ENCODE peak calls at places on chromosomes 3 and 15, in five cellular contexts. One of them, this sample, is unnamed.
A peak's percentile ranks its signal among the peaks of the same experiment; 100 is the strongest.

GRCh38 chr15:49817100-49817499 is 196.3 kb downstream of the DTWD1 start:
- DNase-seq in HepG2: no peak
- DNase-seq in astrocyte: peak; percentile 49
- DNase-seq in H1: no peak
- DNase-seq in mammary epithelial cell: no peak
- DNase-seq in this sample: no peak

GRCh38 chr3:156412600-156412999 is 142.3 kb downstream of the SSR3 start:
- DNase-seq in HepG2: no peak
- DNase-seq in astrocyte: no peak
- DNase-seq in H1: no peak
- DNase-seq in mammary epithelial cell: no peak
- DNase-seq in this sample: no peak

GRCh38 chr3:123652346-123652984 is 67.6 kb upstream of the HACD2 start:
- DNase-seq in HepG2: peak; percentile 62
- DNase-seq in astrocyte: peak; percentile 34
- DNase-seq in H1: peak; percentile 44
- DNase-seq in mammary epithelial cell: peak; percentile 35
- DNase-seq in this sample: peak; percentile 87

GRCh38 chr3:119257111-119257510 is 16.4 kb upstream of the B4GALT4 start:
- DNase-seq in HepG2: no peak
- DNase-seq in astrocyte: no peak
- DNase-seq in H1: no peak
- DNase-seq in mammary epithelial cell: no peak
- DNase-seq in this sample: no peak

GRCh38 chr15:47624503-47624902 is 92.8 kb upstream of the SEMA6D start:
- DNase-seq in HepG2: no peak
- DNase-seq in astrocyte: no peak
- DNase-seq in H1: no peak
- DNase-seq in mammary epithelial cell: no peak
- DNase-seq in this sample: peak; percentile 9

GRCh38 chr15:65824031-65824743 is 32.1 kb upstream of the DENND4A start:
- DNase-seq in HepG2: peak; percentile 81
- DNase-seq in astrocyte: peak; percentile 33
- DNase-seq in H1: no peak
- DNase-seq in mammary epithelial cell: peak; percentile 59
- DNase-seq in this sample: peak; percentile 69

GRCh38 chr3:195147649-195148121 is 123.3 kb downstream of the XXYLT1 start:
- DNase-seq in HepG2: no peak
- DNase-seq in astrocyte: no peak
- DNase-seq in H1: no peak
- DNase-seq in mammary epithelial cell: no peak
- DNase-seq in this sample: no peak

GRCh38 chr15:67433495-67434099 is 87.3 kb upstream of the C15orf61 start:
- DNase-seq in HepG2: peak; percentile 24
- DNase-seq in astrocyte: peak; percentile 22
- DNase-seq in H1: peak; percentile 7
- DNase-seq in mammary epithelial cell: peak; percentile 39
- DNase-seq in this sample: peak; percentile 67

GRCh38 chr3:131655076-131655685 is 152.4 kb upstream of the MRPL3 start:
- DNase-seq in HepG2: no peak
- DNase-seq in astrocyte: no peak
- DNase-seq in H1: no peak
- DNase-seq in mammary epithelial cell: peak; percentile 71
- DNase-seq in this sample: no peak

GRCh38 chr3:12294885-12295580 is 6.2 kb downstream of the PPARG start:
- DNase-seq in HepG2: no peak
- DNase-seq in astrocyte: peak; percentile 85
- DNase-seq in H1: no peak
- DNase-seq in mammary epithelial cell: peak; percentile 69
- DNase-seq in this sample: peak; percentile 80

GRCh38 chr3:136906725-136907124 is 44.7 kb downstream of the NCK1 start:
- DNase-seq in HepG2: no peak
- DNase-seq in astrocyte: no peak
- DNase-seq in H1: no peak
- DNase-seq in mammary epithelial cell: no peak
- DNase-seq in this sample: no peak

GRCh38 chr3:168885028-168885427 is 778.5 kb downstream of the MECOM start:
- DNase-seq in HepG2: no peak
- DNase-seq in astrocyte: peak; percentile 94
- DNase-seq in H1: no peak
- DNase-seq in mammary epithelial cell: peak; percentile 77
- DNase-seq in this sample: peak; percentile 96

GRCh38 chr3:36172699-36173098 is 207.6 kb upstream of the STAC start:
- DNase-seq in HepG2: no peak
- DNase-seq in astrocyte: no peak
- DNase-seq in H1: no peak
- DNase-seq in mammary epithelial cell: peak; percentile 44
- DNase-seq in this sample: peak; percentile 55

GRCh38 chr3:24018784-24019570 is 73.9 kb downstream of the NR1D2 start:
- DNase-seq in HepG2: no peak
- DNase-seq in astrocyte: no peak
- DNase-seq in H1: no peak
- DNase-seq in mammary epithelial cell: peak; percentile 88
- DNase-seq in this sample: no peak

GRCh38 chr3:127749787-127750225 is 72.5 kb downstream of the MGLL start:
- DNase-seq in HepG2: no peak
- DNase-seq in astrocyte: no peak
- DNase-seq in H1: no peak
- DNase-seq in mammary epithelial cell: no peak
- DNase-seq in this sample: no peak

GRCh38 chr3:9192238-9192637 is 57.2 kb downstream of the SRGAP3 start:
- DNase-seq in HepG2: peak; percentile 21
- DNase-seq in astrocyte: no peak
- DNase-seq in H1: no peak
- DNase-seq in mammary epithelial cell: no peak
- DNase-seq in this sample: no peak

GRCh38 chr15:34682673-34683072 is 72.1 kb downstream of the GJD2 start:
- DNase-seq in HepG2: no peak
- DNase-seq in astrocyte: peak; percentile 64
- DNase-seq in H1: no peak
- DNase-seq in mammary epithelial cell: peak; percentile 92
- DNase-seq in this sample: peak; percentile 62

GRCh38 chr3:161393310-161393709 is 22.0 kb upstream of the SPTSSB start:
- DNase-seq in HepG2: peak; percentile 40
- DNase-seq in astrocyte: no peak
- DNase-seq in H1: no peak
- DNase-seq in mammary epithelial cell: no peak
- DNase-seq in this sample: no peak

GRCh38 chr3:113271189-113271588 is 59.8 kb downstream of the BOC start:
- DNase-seq in HepG2: no peak
- DNase-seq in astrocyte: no peak
- DNase-seq in H1: no peak
- DNase-seq in mammary epithelial cell: no peak
- DNase-seq in this sample: no peak

GRCh38 chr3:196339493-196340254 is 1.5 kb upstream of the TM4SF19 start:
- DNase-seq in HepG2: peak; percentile 21
- DNase-seq in astrocyte: peak; percentile 64
- DNase-seq in H1: no peak
- DNase-seq in mammary epithelial cell: peak; percentile 53
- DNase-seq in this sample: peak; percentile 82

GRCh38 chr3:122258757-122259371 is 66.2 kb upstream of the CSTA start:
- DNase-seq in HepG2: peak; percentile 48
- DNase-seq in astrocyte: peak; percentile 39
- DNase-seq in H1: peak; percentile 46
- DNase-seq in mammary epithelial cell: peak; percentile 58
- DNase-seq in this sample: peak; percentile 81

GRCh38 chr3:134126153-134126552 is 96.4 kb upstream of the SLCO2A1 start:
- DNase-seq in HepG2: no peak
- DNase-seq in astrocyte: no peak
- DNase-seq in H1: no peak
- DNase-seq in mammary epithelial cell: no peak
- DNase-seq in this sample: peak; percentile 29

GRCh38 chr3:113890256-113890900 is 51.8 kb downstream of the GRAMD1C start:
- DNase-seq in HepG2: peak; percentile 20
- DNase-seq in astrocyte: no peak
- DNase-seq in H1: no peak
- DNase-seq in mammary epithelial cell: no peak
- DNase-seq in this sample: no peak

GRCh38 chr3:150528359-150528797 is 17.9 kb downstream of the SERP1 start:
- DNase-seq in HepG2: no peak
- DNase-seq in astrocyte: no peak
- DNase-seq in H1: no peak
- DNase-seq in mammary epithelial cell: no peak
- DNase-seq in this sample: peak; percentile 56

GRCh38 chr3:89488800-89489580 is 381.6 kb downstream of the EPHA3 start:
- DNase-seq in HepG2: no peak
- DNase-seq in astrocyte: no peak
- DNase-seq in H1: no peak
- DNase-seq in mammary epithelial cell: no peak
- DNase-seq in this sample: no peak

GRCh38 chr3:12433823-12434222 is 50.5 kb upstream of the TSEN2 start:
- DNase-seq in HepG2: no peak
- DNase-seq in astrocyte: no peak
- DNase-seq in H1: no peak
- DNase-seq in mammary epithelial cell: no peak
- DNase-seq in this sample: no peak

GRCh38 chr3:174483254-174483653 is 375.9 kb upstream of the NAALADL2 start:
- DNase-seq in HepG2: no peak
- DNase-seq in astrocyte: no peak
- DNase-seq in H1: no peak
- DNase-seq in mammary epithelial cell: no peak
- DNase-seq in this sample: no peak

GRCh38 chr3:138284079-138284478 is 45.6 kb downstream of the NME9 start:
- DNase-seq in HepG2: no peak
- DNase-seq in astrocyte: no peak
- DNase-seq in H1: no peak
- DNase-seq in mammary epithelial cell: peak; percentile 78
- DNase-seq in this sample: no peak

GRCh38 chr3:138289701-138290100 is 40.0 kb downstream of the NME9 start:
- DNase-seq in HepG2: no peak
- DNase-seq in astrocyte: no peak
- DNase-seq in H1: no peak
- DNase-seq in mammary epithelial cell: no peak
- DNase-seq in this sample: no peak

GRCh38 chr3:138284957-138285477 is 44.6 kb downstream of the NME9 start:
- DNase-seq in HepG2: no peak
- DNase-seq in astrocyte: no peak
- DNase-seq in H1: no peak
- DNase-seq in mammary epithelial cell: no peak
- DNase-seq in this sample: peak; percentile 2

DNA sequence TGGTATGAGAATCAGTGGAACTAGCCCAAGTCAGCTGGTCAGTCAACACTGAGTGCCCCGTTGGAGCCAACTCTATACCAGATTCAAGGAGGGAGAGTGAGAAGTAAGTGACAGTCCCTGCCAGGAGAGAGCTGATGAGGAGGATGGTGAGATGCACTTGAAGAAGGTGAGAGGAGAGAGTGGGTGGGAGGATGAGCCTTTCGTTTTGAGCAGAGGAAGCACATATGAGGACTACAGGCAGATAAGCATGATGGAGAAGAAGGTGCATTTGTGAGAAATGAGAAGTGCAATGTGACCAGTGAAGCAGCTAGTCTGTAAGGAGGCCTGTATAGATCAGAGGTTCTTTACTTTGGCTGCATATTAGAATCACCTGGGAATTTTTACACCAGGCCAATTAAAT is 40.4 kb downstream of the NME9 start:
- DNase-seq in HepG2: no peak
- DNase-seq in astrocyte: no peak
- DNase-seq in H1: no peak
- DNase-seq in mammary epithelial cell: no peak
- DNase-seq in this sample: no peak
- H3K36me3 ChIP-seq in HepG2: peaks cover 58% of the 10 kb centered on the region
- H3K36me3 ChIP-seq in astrocyte: peaks cover 15% of the 10 kb centered on the region
- H3K36me3 ChIP-seq in H1: peaks cover 7% of the 10 kb centered on the region
- H3K36me3 ChIP-seq in mammary epithelial cell: peaks cover 22% of the 10 kb centered on the region
- H3K36me3 ChIP-seq in this sample: no peaks in the 10 kb centered on the region

DNA sequence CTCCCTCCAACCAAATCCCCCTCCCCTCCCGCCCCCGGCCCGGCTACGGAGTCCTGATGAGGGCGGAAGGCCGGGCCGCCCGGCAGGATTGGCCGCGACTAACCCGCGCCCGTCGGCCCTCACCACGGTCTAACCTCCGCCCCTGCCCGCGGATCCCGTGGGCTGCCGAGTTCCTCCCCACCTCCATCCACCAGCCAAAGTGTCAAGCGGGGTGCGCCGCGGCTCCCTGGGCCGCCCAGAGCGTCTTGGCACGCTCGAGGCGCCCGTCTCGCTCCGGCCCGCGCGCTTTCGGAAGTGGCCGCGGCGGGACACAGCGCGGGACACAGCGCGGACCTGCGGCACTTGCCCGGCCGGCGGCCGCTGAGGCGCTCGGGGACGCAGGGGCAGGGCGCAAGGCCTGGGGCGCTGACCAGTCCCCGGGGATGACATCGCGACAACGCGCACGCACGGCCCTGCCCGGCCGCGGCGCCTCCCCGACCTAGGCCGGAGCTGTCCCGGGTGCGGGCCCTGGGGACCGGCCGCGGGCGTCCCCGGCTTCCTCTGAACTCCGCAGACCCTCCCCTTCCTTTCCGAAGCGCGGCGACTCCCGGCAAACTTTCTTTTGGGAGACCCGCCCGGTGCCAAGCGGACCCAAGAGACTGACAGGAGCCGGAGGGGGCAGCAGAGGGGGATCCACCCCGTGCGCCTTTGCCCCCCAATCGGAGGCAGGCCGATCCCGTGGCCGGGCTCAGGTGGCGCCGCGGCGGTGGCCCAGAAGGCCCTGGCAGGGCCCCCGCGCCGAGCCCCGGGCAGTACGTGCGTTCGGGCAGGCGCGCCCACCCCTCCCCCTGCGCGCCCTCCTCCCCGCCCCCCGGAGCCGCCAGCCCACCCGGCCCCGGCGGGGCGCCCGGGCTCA is 112.8 kb upstream of the ICE2 start:
- DNase-seq in HepG2: no peak
- DNase-seq in astrocyte: no peak
- DNase-seq in H1: no peak
- DNase-seq in mammary epithelial cell: peak; percentile 39
- DNase-seq in this sample: no peak
- TF ChIP-seq EZH2 in HepG2: no peak
- TF ChIP-seq EZH2 in astrocyte: peak; percentile 58
- TF ChIP-seq EZH2 in H1: no peak
- TF ChIP-seq EZH2 in mammary epithelial cell: no peak
- TF ChIP-seq EZH2 in this sample: peak; percentile 80

GRCh38 chr3:48416091-48416505 is 13.8 kb downstream of the PLXNB1 start:
- DNase-seq in HepG2: no peak
- DNase-seq in astrocyte: no peak
- DNase-seq in H1: no peak
- DNase-seq in mammary epithelial cell: no peak
- DNase-seq in this sample: no peak

GRCh38 chr3:48417529-48418108 is 12.3 kb downstream of the PLXNB1 start:
- DNase-seq in HepG2: no peak
- DNase-seq in astrocyte: no peak
- DNase-seq in H1: no peak
- DNase-seq in mammary epithelial cell: no peak
- DNase-seq in this sample: no peak

GRCh38 chr3:48415251-48415953 is 14.5 kb downstream of the PLXNB1 start:
- DNase-seq in HepG2: no peak
- DNase-seq in astrocyte: no peak
- DNase-seq in H1: no peak
- DNase-seq in mammary epithelial cell: no peak
- DNase-seq in this sample: no peak

GRCh38 chr3:48418140-48418539 is 11.7 kb downstream of the PLXNB1 start:
- DNase-seq in HepG2: no peak
- DNase-seq in astrocyte: no peak
- DNase-seq in H1: no peak
- DNase-seq in mammary epithelial cell: no peak
- DNase-seq in this sample: no peak

GRCh38 chr3:48416546-48416945 is 13.3 kb downstream of the PLXNB1 start:
- DNase-seq in HepG2: no peak
- DNase-seq in astrocyte: no peak
- DNase-seq in H1: no peak
- DNase-seq in mammary epithelial cell: no peak
- DNase-seq in this sample: no peak
- H3K36me3 ChIP-seq in HepG2: peaks cover 99% of the 10 kb centered on the region
- H3K36me3 ChIP-seq in astrocyte: no peaks in the 10 kb centered on the region
- H3K36me3 ChIP-seq in H1: peaks cover 62% of the 10 kb centered on the region
- H3K36me3 ChIP-seq in mammary epithelial cell: peaks cover 45% of the 10 kb centered on the region
- H3K36me3 ChIP-seq in this sample: no peaks in the 10 kb centered on the region

GRCh38 chr3:198088421-198088955 is 128.5 kb downstream of the LMLN start:
- DNase-seq in HepG2: no peak
- DNase-seq in astrocyte: no peak
- DNase-seq in H1: no peak
- DNase-seq in mammary epithelial cell: no peak
- DNase-seq in this sample: no peak
- TF ChIP-seq EZH2 in HepG2: no peak
- TF ChIP-seq EZH2 in astrocyte: no peak
- TF ChIP-seq EZH2 in H1: no peak
- TF ChIP-seq EZH2 in mammary epithelial cell: no peak
- TF ChIP-seq EZH2 in this sample: no peak

This sample was measured in PC-3.